ENCODE peak calls at places on chromosomes 5 and 9, in ten cellular contexts. U is heart right ventricle, O is fibroblast of pulmonary artery, W is neural progenitor cell, R is DND-41, J is cardiac muscle cell, Q is A549, Y is GM06990, A is lower lobe of right lung, B is fibroblast of mammary gland. H is an unnamed sample.

GRCh38 chr5:126852916-126853315 is 76.0 kb downstream of the LMNB1 start:
- DNase-seq in B (no peak), W (no peak), R (no peak), J (peak), O (no peak), Q (no peak), U (no peak), Y (no peak), A (no peak), H (no peak)

GRCh38 chr9:101601904-101602765 is 7.4 kb upstream of the PPP3R2 start:
- DNase-seq in W (peak), B (peak), Q (peak), R (peak), U (peak), Y (no peak), A (no peak), J (peak), O (peak), H (no peak)

GRCh38 chr5:134504629-134505300 is 20.7 kb upstream of the JADE2 start:
- DNase-seq in U (no peak), O (no peak), R (no peak), Q (no peak), A (no peak), B (no peak), Y (no peak), W (no peak), J (no peak), H (no peak)

GRCh38 chr5:139472410-139473030 is 1.7 kb downstream of the SMIM33 start:
- DNase-seq in Q (no peak), R (no peak), B (no peak), Y (no peak), W (no peak), U (no peak), O (no peak), J (no peak), A (no peak), H (no peak)

GRCh38 chr5:139708877-139709586 is 60.9 kb downstream of the CXXC5 start:
- DNase-seq in O (no peak), B (peak), A (peak), Q (no peak), R (no peak), J (peak), U (peak), Y (peak), W (peak), H (no peak)

GRCh38 chr5:93192107-93192506 is 388.9 kb downstream of the NR2F1-AS1 start:
- DNase-seq in Y (no peak), Q (peak), U (no peak), B (peak), A (no peak), O (peak), W (no peak), R (no peak), J (no peak), H (peak)

GRCh38 chr9:37761511-37761910 is 7.9 kb downstream of the TRMT10B start:
- DNase-seq in O (peak), J (no peak), A (no peak), Q (no peak), W (no peak), B (peak), R (no peak), U (no peak), Y (no peak), H (peak)

GRCh38 chr5:78504726-78505431 is 143.7 kb downstream of the LHFPL2 start:
- DNase-seq in Y (no peak), A (peak), Q (peak), U (peak), J (peak), O (peak), W (no peak), R (no peak), B (peak), H (peak)

GRCh38 chr9:9949948-9950347 is 662.9 kb downstream of the PTPRD start:
- DNase-seq in J (peak), R (no peak), Q (no peak), U (no peak), A (no peak), O (no peak), B (no peak), W (no peak), Y (no peak), H (no peak)

GRCh38 chr5:100609594-100609993 is 74.4 kb downstream of the FAM174A start:
- DNase-seq in O (no peak), Y (no peak), J (no peak), R (no peak), B (no peak), A (no peak), U (no peak), Q (no peak), W (no peak), H (no peak)

GRCh38 chr5:162274684-162275083 is 207.1 kb downstream of the GABRG2 start:
- DNase-seq in W (peak), A (no peak), B (no peak), R (no peak), O (no peak), Q (no peak), J (no peak), Y (no peak), U (no peak), H (no peak)

GRCh38 chr5:102850503-102850902 is 95.4 kb downstream of the PAM start:
- DNase-seq in O (no peak), B (no peak), J (no peak), A (no peak), Q (no peak), Y (no peak), U (no peak), R (no peak), W (no peak), H (no peak)

GRCh38 chr5:102855684-102856373 is 100.7 kb downstream of the PAM start:
- DNase-seq in B (peak), R (no peak), A (no peak), U (no peak), W (no peak), Y (no peak), Q (no peak), O (no peak), J (no peak), H (no peak)

GRCh38 chr5:102857090-102857818 is 102.1 kb downstream of the PAM start:
- DNase-seq in U (no peak), B (peak), Y (no peak), R (no peak), J (no peak), O (peak), A (no peak), W (no peak), Q (no peak), H (no peak)

GRCh38 chr5:102856374-102856748 is 101.3 kb downstream of the PAM start:
- DNase-seq in Y (no peak), U (no peak), W (no peak), J (no peak), B (peak), O (peak), A (no peak), R (no peak), Q (no peak), H (peak)

GRCh38 chr5:102853680-102854079 is 98.6 kb downstream of the PAM start:
- DNase-seq in R (no peak), W (no peak), U (no peak), A (no peak), B (peak), Y (no peak), Q (no peak), J (no peak), O (no peak), H (no peak)
- TF ChIP-seq CTCF in R (no peak), W (no peak), U (no peak), A (no peak), B (peak), Y (no peak), Q (no peak), J (no peak), O (no peak), H (no peak)

GRCh38 chr9:125758986-125759811 is 12.0 kb downstream of the PBX3 start:
- DNase-seq in B (no peak), O (no peak), Y (no peak), Q (no peak), W (peak), U (no peak), J (no peak), R (no peak), A (peak), H (no peak)
- H3K4me3 ChIP-seq in B (no peak), O (peak), Y (peak), Q (no peak), W (peak), U (peak), J (no peak), R (no peak), A (peak), H (no peak)

GRCh38 chr5:179816401-179817070 is 4.2 kb upstream of the SQSTM1 start:
- DNase-seq in A (peak), Y (no peak), R (no peak), U (no peak), J (no peak), W (peak), B (no peak), O (no peak), Q (no peak), H (no peak)

GRCh38 chr5:179814090-179814489 is 6.6 kb upstream of the SQSTM1 start:
- DNase-seq in B (no peak), W (no peak), Q (no peak), R (no peak), O (no peak), J (no peak), U (no peak), Y (no peak), A (no peak), H (no peak)

GRCh38 chr5:179812135-179812825 is 5.6 kb upstream of the MGAT4B start:
- DNase-seq in A (peak), W (no peak), O (no peak), J (no peak), R (no peak), B (no peak), U (peak), Y (no peak), Q (no peak), H (no peak)

GRCh38 chr5:179815491-179816249 is 5.0 kb upstream of the SQSTM1 start:
- DNase-seq in O (no peak), R (no peak), Q (no peak), A (no peak), Y (no peak), U (no peak), B (no peak), J (no peak), W (no peak), H (no peak)

DNA sequence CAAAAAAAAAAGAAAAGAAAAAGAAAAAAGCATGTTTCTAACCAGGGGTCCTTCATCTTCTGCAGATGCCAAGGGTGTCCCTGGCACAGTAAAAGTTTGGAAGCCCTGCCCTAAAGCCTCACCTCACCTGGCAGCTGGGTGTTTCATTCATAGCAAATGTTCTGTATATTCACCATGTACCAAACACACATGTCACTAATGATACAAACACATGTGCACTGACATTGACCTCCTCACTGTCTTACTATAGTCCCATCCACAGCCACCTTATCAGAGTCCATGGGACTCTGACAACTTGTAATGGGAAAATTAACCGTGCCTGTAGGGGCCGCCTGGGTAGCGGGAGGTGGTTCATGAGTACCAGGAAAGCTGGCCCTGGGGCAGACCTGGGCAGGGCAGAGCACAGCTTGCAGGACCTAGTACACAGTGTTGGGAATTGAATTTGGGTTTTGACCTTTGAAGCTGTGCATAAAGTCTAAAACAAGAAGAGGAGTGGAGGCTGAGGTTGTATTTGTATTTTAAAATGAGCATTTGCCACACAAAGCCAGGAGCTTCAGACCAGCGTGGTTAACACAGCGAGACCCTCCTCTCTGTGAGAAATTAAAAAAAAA is 6.4 kb upstream of the MGAT4B start:
- DNase-seq in R (no peak), J (no peak), W (no peak), U (no peak), O (no peak), Q (no peak), B (no peak), A (no peak), Y (no peak), H (no peak)
- TF ChIP-seq CTCF in R (no peak), J (no peak), W (no peak), U (no peak), O (no peak), Q (no peak), B (no peak), A (no peak), Y (no peak), H (no peak)

DNA sequence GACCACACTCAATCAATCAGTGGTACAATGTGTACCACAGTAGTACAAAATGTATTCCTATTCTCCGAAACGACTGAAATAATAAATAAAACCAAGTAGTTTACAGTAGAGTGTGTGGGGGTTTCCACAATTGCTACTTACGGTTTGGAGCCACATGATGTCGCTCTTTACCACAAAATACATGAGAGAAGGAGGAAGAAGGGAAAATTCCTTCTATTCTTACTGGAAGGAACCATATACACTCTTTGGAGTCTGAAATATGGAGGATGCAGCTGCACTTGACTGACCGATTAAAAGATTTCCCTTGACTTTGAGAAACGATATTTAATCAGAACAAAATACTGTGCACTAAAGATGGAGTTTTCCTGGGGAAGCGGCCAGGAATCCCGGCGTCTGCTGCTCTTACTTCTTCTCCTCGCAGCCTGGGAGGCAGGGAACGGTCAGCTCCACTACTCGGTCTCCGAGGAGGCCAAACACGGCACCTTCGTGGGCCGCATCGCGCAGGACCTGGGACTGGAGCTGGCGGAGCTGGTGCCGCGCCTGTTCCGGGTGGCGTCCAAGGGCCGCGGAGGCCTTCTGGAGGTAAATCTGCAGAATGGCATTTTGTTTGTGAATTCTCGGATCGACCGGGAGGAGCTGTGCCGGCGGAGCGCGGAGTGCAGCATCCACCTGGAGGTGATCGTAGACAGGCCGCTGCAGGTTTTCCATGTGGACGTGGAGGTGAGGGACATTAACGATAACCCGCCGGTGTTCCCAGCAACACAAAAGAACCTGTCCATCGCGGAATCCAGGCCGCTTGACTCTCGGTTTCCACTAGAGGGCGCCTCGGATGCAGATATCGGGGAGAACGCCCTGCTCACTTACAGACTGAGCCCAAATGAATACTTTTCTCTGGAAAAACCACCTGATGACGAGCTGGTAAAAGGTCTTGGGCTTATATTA is at the start of gene PCDHA4:
- DNase-seq in J (peak), A (no peak), B (peak), W (peak), R (no peak), Q (peak), O (peak), U (no peak), Y (no peak), H (no peak)
- H3K4me3 ChIP-seq in J (peak), A (peak), B (no peak), W (peak), R (no peak), Q (peak), O (peak), U (peak), Y (no peak), H (peak)

GRCh38 chr5:141135718-141136266 is 786 bp downstream of the PCDHB5 start:
- DNase-seq in W (no peak), O (no peak), Y (no peak), B (no peak), R (no peak), J (no peak), Q (no peak), A (no peak), U (no peak), H (no peak)

GRCh38 chr5:141135030-141135717 is at the start of gene PCDHB5:
- DNase-seq in Y (no peak), B (peak), Q (peak), J (peak), R (no peak), W (peak), O (peak), U (peak), A (no peak), H (no peak)
- TF ChIP-seq CTCF in Y (no peak), B (peak), Q (peak), J (peak), R (no peak), W (peak), O (peak), U (peak), A (peak), H (peak)

DNA sequence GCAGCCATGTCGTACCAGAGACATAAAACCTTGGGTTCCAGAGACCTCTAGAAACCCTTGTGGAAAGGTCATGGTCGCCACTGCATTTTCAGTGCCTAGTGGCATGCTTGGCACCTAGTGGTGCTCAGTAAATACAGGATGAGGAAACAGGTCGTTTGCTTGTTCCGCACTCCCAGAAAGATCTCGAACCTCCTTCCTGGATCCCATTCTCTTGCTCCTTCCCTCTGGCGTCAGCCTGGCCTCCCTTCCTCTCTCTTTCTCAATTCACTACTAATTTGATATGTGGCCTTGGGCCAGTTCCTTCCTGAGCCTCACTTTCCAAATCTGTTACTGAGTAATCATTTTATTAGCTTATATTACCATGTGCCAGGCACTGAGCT is 4.4 kb downstream of the NDST1 start:
- DNase-seq in Y (no peak), O (peak), B (peak), R (no peak), Q (no peak), A (no peak), W (no peak), J (no peak), U (no peak), H (no peak)
- H3K4me3 ChIP-seq in Y (no peak), O (no peak), B (no peak), R (no peak), Q (no peak), A (no peak), W (no peak), J (no peak), U (no peak), H (no peak)

GRCh38 chr5:128836571-128836970 is 128.7 kb upstream of the SLC27A6 start:
- DNase-seq in A (no peak), Q (no peak), Y (no peak), W (no peak), U (no peak), B (no peak), O (no peak), R (no peak), J (no peak), H (no peak)
- TF ChIP-seq CTCF in A (no peak), Q (no peak), Y (no peak), W (no peak), U (no peak), B (no peak), O (no peak), R (no peak), J (no peak), H (no peak)

GRCh38 chr9:129133067-129133466 is 21.9 kb downstream of the PTPA start:
- DNase-seq in O (no peak), B (no peak), R (no peak), U (no peak), J (no peak), A (no peak), Q (no peak), Y (no peak), W (no peak), H (no peak)
- H3K4me3 ChIP-seq in O (no peak), B (no peak), R (no peak), U (no peak), J (no peak), A (no peak), Q (no peak), Y (no peak), W (no peak), H (no peak)

GRCh38 chr5:1485320-1486118 is 38.2 kb downstream of the LPCAT1 start:
- DNase-seq in O (no peak), W (no peak), R (no peak), U (no peak), A (no peak), J (no peak), Y (no peak), B (no peak), Q (no peak), H (no peak)

GRCh38 chr5:1486271-1486670 is 37.5 kb downstream of the LPCAT1 start:
- DNase-seq in U (no peak), A (no peak), W (no peak), R (no peak), Y (no peak), O (no peak), J (no peak), Q (no peak), B (no peak), H (no peak)

GRCh38 chr5:1488882-1489680 is 34.7 kb downstream of the LPCAT1 start:
- DNase-seq in U (no peak), W (no peak), B (peak), O (peak), Q (no peak), A (no peak), J (no peak), Y (peak), R (no peak), H (peak)

GRCh38 chr5:1489754-1490153 is 34.0 kb downstream of the LPCAT1 start:
- DNase-seq in R (no peak), Y (no peak), U (no peak), O (no peak), J (no peak), A (no peak), W (no peak), Q (no peak), B (no peak), H (no peak)

GRCh38 chr5:1487079-1487764 is 36.5 kb downstream of the LPCAT1 start:
- DNase-seq in A (no peak), W (no peak), B (no peak), R (no peak), U (no peak), J (no peak), Y (no peak), O (no peak), Q (no peak), H (no peak)
- TF ChIP-seq CTCF in A (no peak), W (no peak), B (no peak), R (no peak), U (no peak), J (no peak), Y (no peak), O (no peak), Q (no peak), H (no peak)